ENCODE peak calls at places on chromosomes 16 and 17, in nine cellular contexts. H is Peyer's patch, M is AG04449, O is left ventricle myocardium inferior, C is brain microvascular endothelial cell, W is neural progenitor cell, I is lower lobe of right lung, U is cardiac muscle cell, Y is foreskin fibroblast. F is an unnamed sample.

GRCh38 chr17:2391597-2392251 is 9.1 kb downstream of the MNT start:
- DNase-seq in H (no peak), M (no peak), O (no peak), C (no peak), W (no peak), I (no peak), U (no peak), Y (no peak), F (no peak)

GRCh38 chr16:65075877-65076276 is 46.0 kb downstream of the CDH11 start:
- DNase-seq in H (no peak), M (no peak), O (no peak), C (no peak), W (no peak), I (no peak), U (no peak), Y (no peak), F (no peak)

GRCh38 chr17:77365584-77366186 is 224.9 kb downstream of the SEC14L1 start:
- DNase-seq in H (peak; percentile 67), M (peak; percentile 63), O (peak; percentile 64), C (peak; percentile 86), W (no peak), I (no peak), U (no peak), Y (peak; percentile 91), F (no peak)

GRCh38 chr16:88759245-88759975 is 25.6 kb downstream of the PIEZO1 start:
- DNase-seq in H (no peak), M (no peak), O (no peak), C (no peak), W (peak; percentile 79), I (peak; percentile 80), U (peak; percentile 95), Y (no peak), F (no peak)

GRCh38 chr17:3773511-3773910 is 27.5 kb downstream of the ITGAE start:
- DNase-seq in H (no peak), M (no peak), O (no peak), C (peak; percentile 46), W (no peak), I (no peak), U (no peak), Y (peak; percentile 74), F (no peak)

GRCh38 chr17:72931163-72931562 is 161.3 kb downstream of the SLC39A11 start:
- DNase-seq in H (no peak), M (no peak), O (no peak), C (no peak), W (no peak), I (no peak), U (no peak), Y (no peak), F (no peak)

GRCh38 chr17:82876602-82877391 is 37.0 kb upstream of the ZNF750 start:
- DNase-seq in H (no peak), M (no peak), O (peak; percentile 78), C (peak; percentile 77), W (peak; percentile 71), I (peak; percentile 90), U (peak; percentile 85), Y (peak; percentile 91), F (no peak)

GRCh38 chr17:19726615-19727376 is 10.4 kb upstream of the SLC47A2 start:
- DNase-seq in H (no peak), M (no peak), O (no peak), C (no peak), W (no peak), I (no peak), U (no peak), Y (no peak), F (no peak)

GRCh38 chr16:81734632-81735434 is 44.3 kb upstream of the PLCG2 start:
- DNase-seq in H (no peak), M (no peak), O (no peak), C (no peak), W (no peak), I (no peak), U (no peak), Y (no peak), F (no peak)

GRCh38 chr17:72123964-72124791 is 3.4 kb downstream of the SOX9 start:
- DNase-seq in H (no peak), M (no peak), O (no peak), C (no peak), W (peak; percentile 30), I (no peak), U (no peak), Y (no peak), F (no peak)

GRCh38 chr17:76200354-76200753 is 39.9 kb downstream of the RNF157 start:
- DNase-seq in H (no peak), M (no peak), O (no peak), C (no peak), W (no peak), I (no peak), U (no peak), Y (no peak), F (no peak)

GRCh38 chr17:8421571-8421970 is 14.1 kb upstream of the NDEL1 start:
- DNase-seq in H (no peak), M (no peak), O (no peak), C (no peak), W (no peak), I (no peak), U (no peak), Y (peak; percentile 12), F (no peak)

GRCh38 chr17:50274142-50274944 is at the start of gene TMEM92:
- DNase-seq in H (peak; percentile 90), M (no peak), O (no peak), C (no peak), W (peak; percentile 90), I (peak; percentile 82), U (peak; percentile 88), Y (no peak), F (no peak)

GRCh38 chr17:66542967-66543525 is 240.6 kb downstream of the PRKCA start:
- DNase-seq in H (no peak), M (no peak), O (no peak), C (peak; percentile 49), W (no peak), I (no peak), U (no peak), Y (peak; percentile 66), F (no peak)
- H3K4me3 ChIP-seq in H (no peak overlapping the region), M (no peak overlapping the region), O (no peak overlapping the region), C (no peak overlapping the region), W (no peak overlapping the region), I (no peak overlapping the region), U (no peak overlapping the region), Y (no peak overlapping the region), F (no peak overlapping the region)

DNA sequence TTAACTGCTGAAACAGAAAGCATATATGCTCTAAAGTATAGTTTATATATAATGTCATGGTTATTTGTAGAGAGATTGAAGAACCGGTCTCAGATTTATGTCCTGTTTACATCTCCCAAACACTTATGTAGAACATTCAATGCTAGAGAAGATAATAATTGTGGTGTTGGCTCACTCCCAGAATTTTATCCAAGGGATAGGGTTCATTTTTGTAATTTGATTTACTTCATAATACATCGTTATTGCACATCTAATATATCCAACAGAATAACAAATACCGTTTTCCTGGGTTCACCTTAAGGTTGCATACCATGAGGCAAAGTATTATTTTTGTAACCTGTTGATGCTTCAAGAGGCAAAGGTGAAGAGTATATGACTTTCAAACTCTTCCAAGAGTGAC is 202.8 kb upstream of the TBX2 start:
- DNase-seq in H (no peak), M (no peak), O (no peak), C (no peak), W (no peak), I (no peak), U (no peak), Y (no peak), F (no peak)
- H3K4me3 ChIP-seq in H (no peak overlapping the region), M (no peak overlapping the region), O (no peak overlapping the region), C (no peak overlapping the region), W (no peak overlapping the region), I (no peak overlapping the region), U (no peak overlapping the region), Y (no peak overlapping the region), F (no peak overlapping the region)

GRCh38 chr17:56679148-56679766 is 85.8 kb downstream of the NOG start:
- DNase-seq in H (no peak), M (no peak), O (no peak), C (no peak), W (peak; percentile 69), I (no peak), U (peak; percentile 66), Y (peak; percentile 69), F (no peak)

GRCh38 chr17:56680676-56681075 is 87.2 kb downstream of the NOG start:
- DNase-seq in H (no peak), M (no peak), O (no peak), C (no peak), W (no peak), I (no peak), U (no peak), Y (no peak), F (no peak)

GRCh38 chr17:56676807-56677206 is 83.3 kb downstream of the NOG start:
- DNase-seq in H (no peak), M (no peak), O (no peak), C (no peak), W (no peak), I (no peak), U (no peak), Y (no peak), F (no peak)

GRCh38 chr17:56679767-56680422 is 86.4 kb downstream of the NOG start:
- DNase-seq in H (no peak), M (no peak), O (no peak), C (peak; percentile 5), W (no peak), I (no peak), U (no peak), Y (no peak), F (no peak)

DNA sequence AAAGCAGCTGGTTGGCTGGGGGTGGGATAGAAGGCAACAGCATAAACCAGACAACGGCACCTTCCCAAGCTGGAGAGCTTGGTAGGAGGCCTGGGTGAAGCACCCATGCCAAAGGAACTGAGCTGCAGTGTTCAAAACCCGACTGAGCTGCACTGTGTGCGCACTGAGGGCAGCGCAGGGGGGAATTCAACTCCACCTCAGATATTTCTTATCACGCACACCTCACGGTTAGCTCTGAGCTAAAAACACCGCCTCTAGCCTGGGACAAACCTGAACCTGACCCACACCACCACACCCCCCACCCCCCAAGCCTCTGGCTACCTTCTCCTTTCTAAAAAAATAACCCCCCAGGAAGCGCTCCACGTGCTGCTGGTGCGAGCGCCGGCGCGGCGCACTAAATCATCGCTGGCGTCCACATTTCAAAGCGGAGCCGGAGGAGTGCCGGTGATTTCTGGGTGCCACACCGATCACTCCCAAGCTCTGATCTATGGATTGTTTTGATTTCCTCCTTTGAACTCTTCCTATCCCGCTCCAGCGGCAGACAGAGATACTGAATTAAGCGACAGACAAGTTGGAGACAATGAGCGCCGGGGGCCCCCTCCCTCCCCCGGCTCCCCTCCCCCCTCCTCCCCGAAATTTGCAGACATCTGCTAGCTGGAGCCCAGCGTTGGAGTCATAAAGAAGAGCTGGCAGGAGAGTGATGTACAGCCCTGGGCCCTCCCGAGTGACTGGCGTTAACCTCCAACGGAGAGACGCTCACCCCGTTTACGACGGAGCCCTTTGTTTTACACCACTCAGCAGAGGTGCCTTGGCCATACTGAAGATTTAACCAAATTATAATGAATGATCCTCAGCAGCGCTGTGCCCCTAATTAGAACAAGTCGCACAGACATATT is 85.0 kb downstream of the NOG start:
- DNase-seq in H (no peak), M (no peak), O (no peak), C (no peak), W (peak; percentile 57), I (no peak), U (peak; percentile 23), Y (peak; percentile 19), F (no peak)
- H3K4me3 ChIP-seq in H (peak overlapping the region; percentile 25), M (peak overlapping the region; percentile 2), O (peak overlapping the region; percentile 53), C (peak overlapping the region; percentile 42), W (peak overlapping the region; percentile 60), I (peak overlapping the region; percentile 25), U (peak overlapping the region; percentile 25), Y (peak overlapping the region; percentile 25), F (no peak overlapping the region)

GRCh38 chr17:67390646-67391480 is 13.8 kb downstream of the PITPNC1 start:
- DNase-seq in H (no peak), M (peak; percentile 91), O (no peak), C (peak; percentile 97), W (no peak), I (peak; percentile 52), U (no peak), Y (peak; percentile 93), F (peak; percentile 90)
- H3K4me3 ChIP-seq in H (peak overlapping the region; percentile 4), M (peak overlapping the region; percentile 15), O (no peak overlapping the region), C (no peak overlapping the region), W (no peak overlapping the region), I (no peak overlapping the region), U (no peak overlapping the region), Y (peak overlapping the region; percentile 12), F (no peak overlapping the region)

F was measured in BJ.